ENCODE peak calls at places on chromosome 16, in eight cellular contexts. One of them, this sample, is unnamed.

GRCh38 chr16:9123871-9124270 is 32.4 kb downstream of the HAPSTR1 start:
- DNase-seq in transverse colon: peak; percentile 90
- DNase-seq in prostate gland: peak; percentile 62
- DNase-seq in K562: no peak
- DNase-seq in stomach: peak; percentile 85
- DNase-seq in heart left ventricle: peak; percentile 40
- DNase-seq in H54: peak; percentile 65
- DNase-seq in A549: peak; percentile 86
- DNase-seq in this sample: no peak

GRCh38 chr16:11370084-11370931 is 25.0 kb downstream of the RMI2 start:
- DNase-seq in H54: no peak
- DNase-seq in transverse colon: no peak
- DNase-seq in heart left ventricle: no peak
- DNase-seq in stomach: no peak
- DNase-seq in prostate gland: no peak
- DNase-seq in K562: no peak
- DNase-seq in A549: no peak
- DNase-seq in this sample: no peak

GRCh38 chr16:23702951-23703350 is 10.1 kb downstream of the ERN2 start:
- DNase-seq in transverse colon: no peak
- DNase-seq in heart left ventricle: no peak
- DNase-seq in stomach: no peak
- DNase-seq in H54: no peak
- DNase-seq in K562: no peak
- DNase-seq in prostate gland: no peak
- DNase-seq in A549: no peak
- DNase-seq in this sample: no peak

GRCh38 chr16:86100205-86101134 is 201.5 kb downstream of the IRF8 start:
- DNase-seq in heart left ventricle: no peak
- DNase-seq in transverse colon: no peak
- DNase-seq in H54: no peak
- DNase-seq in A549: no peak
- DNase-seq in stomach: no peak
- DNase-seq in K562: no peak
- DNase-seq in prostate gland: no peak
- DNase-seq in this sample: no peak

GRCh38 chr16:57276596-57276995 is 7.9 kb downstream of the PLLP start:
- DNase-seq in prostate gland: peak; percentile 51
- DNase-seq in A549: no peak
- DNase-seq in transverse colon: no peak
- DNase-seq in heart left ventricle: no peak
- DNase-seq in stomach: no peak
- DNase-seq in H54: no peak
- DNase-seq in K562: no peak
- DNase-seq in this sample: no peak

GRCh38 chr16:57113042-57113453 is 20.7 kb downstream of the CPNE2 start:
- DNase-seq in K562: no peak
- DNase-seq in prostate gland: no peak
- DNase-seq in H54: no peak
- DNase-seq in stomach: no peak
- DNase-seq in transverse colon: no peak
- DNase-seq in heart left ventricle: no peak
- DNase-seq in A549: no peak
- DNase-seq in this sample: no peak

GRCh38 chr16:48611329-48612137 is 1.6 kb upstream of the N4BP1 start:
- DNase-seq in K562: peak; percentile 42
- DNase-seq in heart left ventricle: peak; percentile 43
- DNase-seq in prostate gland: no peak
- DNase-seq in stomach: peak; percentile 62
- DNase-seq in H54: no peak
- DNase-seq in A549: no peak
- DNase-seq in transverse colon: peak; percentile 67
- DNase-seq in this sample: no peak

GRCh38 chr16:29756654-29757053 is 10.9 kb upstream of the C16orf54 start:
- DNase-seq in K562: no peak
- DNase-seq in prostate gland: no peak
- DNase-seq in heart left ventricle: no peak
- DNase-seq in stomach: no peak
- DNase-seq in transverse colon: no peak
- DNase-seq in H54: no peak
- DNase-seq in A549: no peak
- DNase-seq in this sample: no peak

GRCh38 chr16:59527206-59527997 is 793.3 kb upstream of the GOT2 start:
- DNase-seq in H54: no peak
- DNase-seq in heart left ventricle: no peak
- DNase-seq in A549: peak; percentile 15
- DNase-seq in K562: no peak
- DNase-seq in prostate gland: no peak
- DNase-seq in transverse colon: no peak
- DNase-seq in stomach: no peak
- DNase-seq in this sample: no peak

GRCh38 chr16:89378947-89379771 is 111.2 kb downstream of the ANKRD11 start:
- DNase-seq in A549: no peak
- DNase-seq in prostate gland: peak; percentile 49
- DNase-seq in transverse colon: no peak
- DNase-seq in H54: no peak
- DNase-seq in K562: no peak
- DNase-seq in stomach: no peak
- DNase-seq in heart left ventricle: no peak
- DNase-seq in this sample: no peak

GRCh38 chr16:54750249-54750648 is 180.4 kb upstream of the IRX5 start:
- DNase-seq in transverse colon: no peak
- DNase-seq in heart left ventricle: no peak
- DNase-seq in stomach: no peak
- DNase-seq in H54: no peak
- DNase-seq in A549: no peak
- DNase-seq in prostate gland: no peak
- DNase-seq in K562: no peak
- DNase-seq in this sample: no peak

GRCh38 chr16:19005561-19006445 is 22.1 kb downstream of the TMC7 start:
- DNase-seq in K562: no peak
- DNase-seq in transverse colon: peak; percentile 78
- DNase-seq in prostate gland: no peak
- DNase-seq in A549: peak; percentile 44
- DNase-seq in stomach: peak; percentile 39
- DNase-seq in heart left ventricle: peak; percentile 37
- DNase-seq in H54: peak; percentile 91
- DNase-seq in this sample: no peak

GRCh38 chr16:4052801-4053662 is 63.2 kb downstream of the ADCY9 start:
- DNase-seq in K562: no peak
- DNase-seq in H54: no peak
- DNase-seq in transverse colon: peak; percentile 69
- DNase-seq in prostate gland: peak; percentile 52
- DNase-seq in heart left ventricle: peak; percentile 79
- DNase-seq in stomach: no peak
- DNase-seq in A549: no peak
- DNase-seq in this sample: no peak

GRCh38 chr16:70252355-70252988 is 732 bp upstream of the EXOSC6 start:
- DNase-seq in transverse colon: no peak
- DNase-seq in K562: peak; percentile 39
- DNase-seq in A549: peak; percentile 30
- DNase-seq in H54: peak; percentile 33
- DNase-seq in prostate gland: no peak
- DNase-seq in heart left ventricle: no peak
- DNase-seq in stomach: no peak
- DNase-seq in this sample: peak; percentile 67

GRCh38 chr16:70255584-70255983 is 3.8 kb upstream of the EXOSC6 start:
- DNase-seq in prostate gland: no peak
- DNase-seq in transverse colon: no peak
- DNase-seq in H54: no peak
- DNase-seq in A549: no peak
- DNase-seq in heart left ventricle: no peak
- DNase-seq in K562: no peak
- DNase-seq in stomach: peak; percentile 48
- DNase-seq in this sample: no peak

GRCh38 chr16:70254095-70254964 is 2.6 kb upstream of the EXOSC6 start:
- DNase-seq in H54: no peak
- DNase-seq in K562: no peak
- DNase-seq in A549: no peak
- DNase-seq in heart left ventricle: no peak
- DNase-seq in prostate gland: no peak
- DNase-seq in stomach: no peak
- DNase-seq in transverse colon: no peak
- DNase-seq in this sample: no peak

GRCh38 chr16:70253291-70254094 is 1.8 kb upstream of the EXOSC6 start:
- DNase-seq in stomach: no peak
- DNase-seq in K562: peak; percentile 33
- DNase-seq in transverse colon: peak; percentile 26
- DNase-seq in H54: peak; percentile 40
- DNase-seq in prostate gland: no peak
- DNase-seq in heart left ventricle: no peak
- DNase-seq in A549: peak; percentile 56
- DNase-seq in this sample: peak; percentile 65

DNA sequence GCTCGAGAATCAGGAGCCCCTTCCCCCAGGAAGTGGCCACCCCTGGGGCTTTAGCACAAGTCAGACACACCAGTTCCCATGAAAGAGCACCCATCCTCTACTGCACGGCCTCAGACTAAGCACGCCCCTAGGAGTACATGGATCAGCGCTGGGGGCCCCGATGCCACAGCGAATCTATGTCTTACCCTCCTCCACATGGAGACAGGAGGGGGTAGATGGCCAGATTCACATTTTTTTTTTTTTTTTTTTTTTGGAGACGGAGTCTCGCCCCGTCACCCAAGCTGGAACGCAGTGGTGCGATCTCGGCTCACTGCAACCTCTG is 3.2 kb upstream of the EXOSC6 start:
- DNase-seq in H54: no peak
- DNase-seq in prostate gland: no peak
- DNase-seq in transverse colon: no peak
- DNase-seq in A549: no peak
- DNase-seq in heart left ventricle: no peak
- DNase-seq in stomach: no peak
- DNase-seq in K562: no peak
- DNase-seq in this sample: no peak
- TF ChIP-seq POLR2A in H54: no peak
- TF ChIP-seq POLR2A in prostate gland: no peak
- TF ChIP-seq POLR2A in transverse colon: no peak
- TF ChIP-seq POLR2A in A549: no peak
- TF ChIP-seq POLR2A in heart left ventricle: no peak
- TF ChIP-seq POLR2A in stomach: no peak
- TF ChIP-seq POLR2A in K562: no peak
- TF ChIP-seq POLR2A in this sample: no peak

GRCh38 chr16:2009791-2010510 is at the start of gene ZNF598:
- DNase-seq in A549: peak; percentile 84
- DNase-seq in stomach: peak; percentile 86
- DNase-seq in heart left ventricle: peak; percentile 88
- DNase-seq in transverse colon: peak; percentile 86
- DNase-seq in prostate gland: peak; percentile 74
- DNase-seq in H54: peak; percentile 89
- DNase-seq in K562: peak; percentile 95
- DNase-seq in this sample: peak; percentile 94
- TF ChIP-seq POLR2A in A549: peak; percentile 81
- TF ChIP-seq POLR2A in stomach: no peak
- TF ChIP-seq POLR2A in heart left ventricle: no peak
- TF ChIP-seq POLR2A in transverse colon: peak; percentile 98
- TF ChIP-seq POLR2A in prostate gland: peak; percentile 81
- TF ChIP-seq POLR2A in H54: peak; percentile 83
- TF ChIP-seq POLR2A in K562: peak; percentile 96
- TF ChIP-seq POLR2A in this sample: peak; percentile 94

GRCh38 chr16:2156849-2157224 is 1.3 kb downstream of the TRAF7 start:
- DNase-seq in heart left ventricle: no peak
- DNase-seq in K562: no peak
- DNase-seq in transverse colon: no peak
- DNase-seq in A549: no peak
- DNase-seq in stomach: no peak
- DNase-seq in H54: no peak
- DNase-seq in prostate gland: no peak
- DNase-seq in this sample: no peak

GRCh38 chr16:2155091-2156024 is at the start of gene TRAF7:
- DNase-seq in transverse colon: peak; percentile 98
- DNase-seq in stomach: peak; percentile 98
- DNase-seq in heart left ventricle: peak; percentile 99
- DNase-seq in A549: peak; percentile 99
- DNase-seq in H54: peak; percentile 100
- DNase-seq in prostate gland: peak; percentile 100
- DNase-seq in K562: peak; percentile 98
- DNase-seq in this sample: peak; percentile 100

GRCh38 chr16:2152695-2153506 is 2.7 kb upstream of the TRAF7 start:
- DNase-seq in prostate gland: no peak
- DNase-seq in K562: peak; percentile 34
- DNase-seq in transverse colon: peak; percentile 51
- DNase-seq in H54: no peak
- DNase-seq in stomach: peak; percentile 48
- DNase-seq in A549: no peak
- DNase-seq in heart left ventricle: no peak
- DNase-seq in this sample: no peak

GRCh38 chr16:2156025-2156848 is 655 bp downstream of the TRAF7 start:
- DNase-seq in A549: no peak
- DNase-seq in K562: peak; percentile 39
- DNase-seq in heart left ventricle: no peak
- DNase-seq in transverse colon: no peak
- DNase-seq in prostate gland: no peak
- DNase-seq in H54: peak; percentile 51
- DNase-seq in stomach: no peak
- DNase-seq in this sample: peak; percentile 66

DNA sequence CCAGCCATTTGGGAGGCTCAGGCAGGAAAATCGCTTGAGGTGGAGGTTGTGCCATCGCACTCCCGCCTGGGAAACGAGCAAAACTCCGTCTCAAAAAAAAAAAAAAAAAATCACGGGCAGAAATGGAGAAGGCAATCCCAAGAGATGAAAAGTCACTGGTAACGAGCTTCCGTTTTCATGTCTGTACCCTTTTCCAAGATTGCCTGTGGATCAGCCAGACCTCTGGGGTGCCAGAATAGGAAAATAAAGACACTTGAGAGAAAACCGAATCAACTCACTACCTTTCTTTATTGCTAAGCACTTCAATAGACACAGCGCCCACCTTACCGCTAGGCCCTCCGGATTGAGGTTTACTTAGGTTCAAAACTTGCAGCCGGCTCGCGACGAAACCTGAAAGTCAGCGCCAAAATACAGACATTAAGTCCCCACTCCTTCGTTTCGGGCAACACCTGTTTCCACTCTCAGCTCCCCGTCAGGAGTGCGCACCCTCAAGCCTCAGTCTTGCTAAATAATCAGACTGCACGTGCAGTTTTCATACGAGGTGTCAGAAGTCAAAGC is 970 bp upstream of the TRAF7 start:
- DNase-seq in heart left ventricle: no peak
- DNase-seq in H54: no peak
- DNase-seq in transverse colon: no peak
- DNase-seq in K562: no peak
- DNase-seq in A549: no peak
- DNase-seq in stomach: no peak
- DNase-seq in prostate gland: no peak
- DNase-seq in this sample: no peak
- TF ChIP-seq POLR2A in heart left ventricle: no peak
- TF ChIP-seq POLR2A in H54: no peak
- TF ChIP-seq POLR2A in transverse colon: no peak
- TF ChIP-seq POLR2A in K562: no peak
- TF ChIP-seq POLR2A in A549: no peak
- TF ChIP-seq POLR2A in stomach: no peak
- TF ChIP-seq POLR2A in prostate gland: no peak
- TF ChIP-seq POLR2A in this sample: no peak

GRCh38 chr16:22206013-22206846 is at the start of gene EEF2K:
- DNase-seq in transverse colon: peak; percentile 95
- DNase-seq in heart left ventricle: peak; percentile 91
- DNase-seq in A549: peak; percentile 98
- DNase-seq in K562: peak; percentile 96
- DNase-seq in H54: peak; percentile 91
- DNase-seq in stomach: peak; percentile 95
- DNase-seq in prostate gland: peak; percentile 94
- DNase-seq in this sample: peak; percentile 96
- TF ChIP-seq POLR2A in transverse colon: peak; percentile 60
- TF ChIP-seq POLR2A in heart left ventricle: no peak
- TF ChIP-seq POLR2A in A549: peak; percentile 49
- TF ChIP-seq POLR2A in K562: no peak
- TF ChIP-seq POLR2A in H54: peak; percentile 47
- TF ChIP-seq POLR2A in stomach: no peak
- TF ChIP-seq POLR2A in prostate gland: peak; percentile 74
- TF ChIP-seq POLR2A in this sample: peak; percentile 52

This sample was measured in erythroblast.